ENCODE peak calls at places on chromosomes 7 and 10, in seven cellular contexts. N is Panc1, K is tibial artery, P is A549, H is GM23248, Q is stomach, L is uterus. F is an unnamed sample.

GRCh38 chr10:14774797-14775196 is at the start of gene FAM107B:
- DNase-seq in N (no peak), K (no peak), P (no peak), H (no peak), Q (no peak), L (no peak), F (no peak)

GRCh38 chr7:70694357-70694908 is 437.5 kb upstream of the GALNT17 start:
- DNase-seq in N (no peak), K (peak; percentile 68), P (peak; percentile 13), H (peak; percentile 72), Q (peak; percentile 41), L (peak; percentile 24), F (no peak)

GRCh38 chr10:70657036-70657435 is 15.3 kb upstream of the ADAMTS14 start:
- DNase-seq in N (no peak), K (no peak), P (no peak), H (peak; percentile 45), Q (peak; percentile 1), L (no peak), F (no peak)

GRCh38 chr10:123848564-123849457 is 42.8 kb downstream of the CPXM2 start:
- DNase-seq in N (no peak), K (no peak), P (no peak), H (peak; percentile 30), Q (no peak), L (no peak), F (no peak)

GRCh38 chr10:48305905-48306264 is 592 bp upstream of the MAPK8 start:
- DNase-seq in N (no peak), K (no peak), P (no peak), H (no peak), Q (no peak), L (no peak), F (no peak)

GRCh38 chr10:112650588-112651030 is 203.6 kb downstream of the VTI1A start:
- DNase-seq in N (no peak), K (no peak), P (no peak), H (peak; percentile 29), Q (no peak), L (no peak), F (no peak)

GRCh38 chr7:3560495-3560894 is 259.4 kb downstream of the SDK1 start:
- DNase-seq in N (no peak), K (no peak), P (no peak), H (no peak), Q (no peak), L (no peak), F (no peak)

GRCh38 chr10:48453451-48454301 is 147.2 kb downstream of the MAPK8 start:
- DNase-seq in N (no peak), K (peak; percentile 58), P (no peak), H (no peak), Q (peak; percentile 24), L (no peak), F (no peak)

GRCh38 chr7:156327474-156327873 is 313.1 kb upstream of the RNF32 start:
- DNase-seq in N (no peak), K (no peak), P (no peak), H (no peak), Q (no peak), L (no peak), F (peak; percentile 33)

GRCh38 chr7:14381306-14381705 is 391.8 kb upstream of the ETV1 start:
- DNase-seq in N (no peak), K (no peak), P (no peak), H (peak; percentile 41), Q (no peak), L (no peak), F (no peak)

GRCh38 chr7:36652431-36652830 is 71.9 kb downstream of the AOAH start:
- DNase-seq in N (no peak), K (no peak), P (no peak), H (peak; percentile 55), Q (no peak), L (no peak), F (no peak)

GRCh38 chr7:41047789-41048191 is 655.1 kb downstream of the INHBA start:
- DNase-seq in N (no peak), K (no peak), P (no peak), H (peak; percentile 31), Q (no peak), L (no peak), F (no peak)

GRCh38 chr10:60347270-60347669 is 42.4 kb downstream of the ANK3 start:
- DNase-seq in N (no peak), K (no peak), P (no peak), H (no peak), Q (no peak), L (no peak), F (no peak)

GRCh38 chr7:50554923-50555322 is 10.3 kb downstream of the DDC start:
- DNase-seq in N (no peak), K (no peak), P (no peak), H (no peak), Q (no peak), L (no peak), F (no peak)

GRCh38 chr10:13775786-13776780 is 189.3 kb downstream of the PRPF18 start:
- DNase-seq in N (no peak), K (no peak), P (no peak), H (peak; percentile 94), Q (no peak), L (no peak), F (no peak)

GRCh38 chr7:27088002-27088931 is 7.5 kb downstream of the HOXA1 start:
- DNase-seq in N (no peak), K (no peak), P (no peak), H (peak; percentile 15), Q (no peak), L (no peak), F (no peak)

DNA sequence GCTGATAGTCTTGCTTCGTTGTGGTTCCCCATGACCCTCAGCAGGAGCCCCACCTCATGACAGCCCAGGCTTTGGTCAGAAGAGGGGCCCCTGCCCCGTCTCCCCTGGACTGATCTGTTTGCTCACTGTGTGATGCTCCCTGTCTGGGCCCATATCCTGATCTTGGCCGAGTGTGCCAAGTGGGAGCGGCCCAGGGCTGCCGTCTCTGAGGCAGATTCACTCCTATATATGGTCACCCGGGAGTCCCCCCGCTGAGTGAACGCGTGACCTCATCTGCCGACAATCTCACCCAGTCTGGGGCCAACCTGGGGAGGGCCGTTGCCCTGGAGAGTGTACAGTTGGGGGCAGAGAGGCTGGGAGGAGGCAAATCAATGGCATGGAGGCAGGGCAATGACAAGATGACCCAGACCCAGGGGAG is 34.5 kb downstream of the PPIF start:
- DNase-seq in N (no peak), K (peak; percentile 89), P (peak; percentile 65), H (peak; percentile 93), Q (peak; percentile 40), L (peak; percentile 95), F (no peak)
- H3K27ac ChIP-seq in N (no peak overlapping the region), K (peak overlapping the region; percentile 66), P (peak overlapping the region; percentile 55), H (peak overlapping the region; percentile 60), Q (peak overlapping the region; percentile 35), L (peak overlapping the region; percentile 94), F (no peak overlapping the region)

GRCh38 chr7:24169077-24169624 is 114.8 kb upstream of the NPY start:
- DNase-seq in N (no peak), K (no peak), P (no peak), H (no peak), Q (no peak), L (no peak), F (no peak)
- H3K27ac ChIP-seq in N (no peak overlapping the region), K (no peak overlapping the region), P (no peak overlapping the region), H (no peak overlapping the region), Q (no peak overlapping the region), L (no peak overlapping the region), F (no peak overlapping the region)

DNA sequence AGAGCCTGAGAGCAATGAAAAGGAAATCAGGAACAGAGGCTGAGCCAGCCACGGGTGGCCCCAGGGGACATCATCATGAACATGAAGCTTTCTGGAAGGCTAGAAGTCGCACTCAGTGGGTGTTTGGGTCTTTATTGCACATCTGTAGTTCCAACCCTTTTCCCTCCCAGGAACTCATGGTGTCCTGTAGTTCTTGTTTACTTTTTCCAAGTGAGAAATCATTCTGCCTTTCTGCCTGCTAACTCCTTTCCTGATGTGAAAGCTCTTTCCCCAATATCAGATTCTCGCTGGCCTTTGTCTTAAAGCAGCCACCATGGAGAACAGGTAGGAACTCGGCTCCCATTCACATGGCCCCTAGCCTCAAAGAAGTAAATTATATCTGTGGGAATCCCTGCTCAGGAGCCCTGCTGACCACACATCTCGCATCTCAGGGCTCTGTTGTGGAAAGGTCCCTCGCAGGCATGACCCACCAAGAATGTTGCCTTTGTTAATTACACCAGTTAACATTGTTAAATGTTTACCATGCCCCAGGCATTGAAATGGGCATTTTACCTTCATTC is 542.7 kb downstream of the TNS3 start:
- DNase-seq in N (no peak), K (no peak), P (no peak), H (no peak), Q (no peak), L (no peak), F (no peak)
- H3K27ac ChIP-seq in N (no peak overlapping the region), K (peak overlapping the region; percentile 27), P (no peak overlapping the region), H (peak overlapping the region; percentile 31), Q (no peak overlapping the region), L (peak overlapping the region; percentile 65), F (no peak overlapping the region)

GRCh38 chr10:63711361-63711760 is 190.2 kb downstream of the REEP3 start:
- DNase-seq in N (no peak), K (peak; percentile 78), P (no peak), H (no peak), Q (peak; percentile 72), L (no peak), F (no peak)
- H3K27ac ChIP-seq in N (peak overlapping the region; percentile 82), K (peak overlapping the region; percentile 68), P (peak overlapping the region; percentile 74), H (no peak overlapping the region), Q (peak overlapping the region; percentile 39), L (peak overlapping the region; percentile 74), F (peak overlapping the region; percentile 73)

GRCh38 chr7:124073325-124073676 is 40.4 kb upstream of the TMEM229A start:
- DNase-seq in N (no peak), K (no peak), P (no peak), H (no peak), Q (no peak), L (no peak), F (no peak)
- H3K27ac ChIP-seq in N (no peak overlapping the region), K (no peak overlapping the region), P (no peak overlapping the region), H (no peak overlapping the region), Q (no peak overlapping the region), L (no peak overlapping the region), F (no peak overlapping the region)

GRCh38 chr10:72329290-72330058 is 25.2 kb downstream of the DNAJB12 start:
- DNase-seq in N (no peak), K (peak; percentile 75), P (no peak), H (no peak), Q (peak; percentile 66), L (no peak), F (no peak)
- H3K27ac ChIP-seq in N (peak overlapping the region; percentile 89), K (peak overlapping the region; percentile 64), P (peak overlapping the region; percentile 93), H (no peak overlapping the region), Q (peak overlapping the region; percentile 75), L (peak overlapping the region; percentile 54), F (peak overlapping the region; percentile 100)

DNA sequence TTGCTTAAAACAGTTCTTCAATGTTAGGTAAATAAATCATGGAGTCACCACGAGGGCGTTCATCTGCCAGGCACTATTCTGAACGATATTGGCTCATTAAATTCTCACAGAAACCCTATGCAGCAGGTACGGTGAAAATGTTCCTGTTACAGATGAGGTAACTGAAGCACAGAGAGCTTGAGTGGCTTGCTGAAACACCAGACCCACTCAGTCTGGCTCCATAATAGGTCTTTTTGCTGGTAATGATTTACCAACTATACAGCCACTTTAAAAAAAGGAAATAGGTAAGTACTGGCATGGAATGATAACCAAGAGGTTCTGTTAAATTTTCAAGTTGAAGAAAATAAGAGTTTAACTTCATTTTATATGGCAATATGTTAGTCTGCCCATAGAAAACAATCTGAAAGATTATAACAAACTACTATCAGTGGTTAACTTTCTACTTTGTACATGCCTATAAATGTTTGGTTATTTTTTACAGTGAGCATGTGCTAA is 1.3 kb upstream of the TM9SF3 start:
- DNase-seq in N (no peak), K (no peak), P (no peak), H (no peak), Q (no peak), L (no peak), F (no peak)
- H3K27ac ChIP-seq in N (peak overlapping the region; percentile 100), K (peak overlapping the region; percentile 97), P (peak overlapping the region; percentile 100), H (peak overlapping the region; percentile 98), Q (peak overlapping the region; percentile 100), L (peak overlapping the region; percentile 95), F (peak overlapping the region; percentile 97)

F was measured in epithelial cell of prostate.